ENCODE peak calls at places on chromosomes 16 and 17, in five cellular contexts. One of them, this sample, is unnamed.

GRCh38 chr17:50918933-50919296 is 52.8 kb upstream of the TOB1 start:
- DNase-seq in lower leg skin: no peak
- DNase-seq in stimulated activated CD8-positive, alpha-beta memory T cell treated with anti-CD3 and anti-CD28 coated beads, Interleukin-4, amount 100 ng/mL, for 48 hours: peak
- DNase-seq in mucosa of descending colon: peak
- DNase-seq in midbrain: peak
- DNase-seq in this sample: no peak

GRCh38 chr16:87305505-87306391 is 11.4 kb downstream of the C16orf95 start:
- DNase-seq in lower leg skin: no peak
- DNase-seq in stimulated activated CD8-positive, alpha-beta memory T cell treated with anti-CD3 and anti-CD28 coated beads, Interleukin-4, amount 100 ng/mL, for 48 hours: no peak
- DNase-seq in mucosa of descending colon: no peak
- DNase-seq in midbrain: no peak
- DNase-seq in this sample: no peak

GRCh38 chr16:28837672-28838557 is 8.2 kb downstream of the TUFM start:
- DNase-seq in lower leg skin: no peak
- DNase-seq in stimulated activated CD8-positive, alpha-beta memory T cell treated with anti-CD3 and anti-CD28 coated beads, Interleukin-4, amount 100 ng/mL, for 48 hours: no peak
- DNase-seq in mucosa of descending colon: no peak
- DNase-seq in midbrain: no peak
- DNase-seq in this sample: no peak

GRCh38 chr17:48254896-48255295 is 147.3 kb downstream of the SNX11 start:
- DNase-seq in lower leg skin: no peak
- DNase-seq in stimulated activated CD8-positive, alpha-beta memory T cell treated with anti-CD3 and anti-CD28 coated beads, Interleukin-4, amount 100 ng/mL, for 48 hours: no peak
- DNase-seq in mucosa of descending colon: no peak
- DNase-seq in midbrain: no peak
- DNase-seq in this sample: no peak

GRCh38 chr17:68776451-68776850 is 175.3 kb upstream of the FAM20A start:
- DNase-seq in lower leg skin: no peak
- DNase-seq in stimulated activated CD8-positive, alpha-beta memory T cell treated with anti-CD3 and anti-CD28 coated beads, Interleukin-4, amount 100 ng/mL, for 48 hours: no peak
- DNase-seq in mucosa of descending colon: no peak
- DNase-seq in midbrain: no peak
- DNase-seq in this sample: no peak

GRCh38 chr16:3596101-3596861 is 15.1 kb downstream of the SLX4 start:
- DNase-seq in lower leg skin: no peak
- DNase-seq in stimulated activated CD8-positive, alpha-beta memory T cell treated with anti-CD3 and anti-CD28 coated beads, Interleukin-4, amount 100 ng/mL, for 48 hours: no peak
- DNase-seq in mucosa of descending colon: no peak
- DNase-seq in midbrain: no peak
- DNase-seq in this sample: no peak

GRCh38 chr17:62994931-62995330 is 28.9 kb downstream of the TANC2 start:
- DNase-seq in lower leg skin: no peak
- DNase-seq in stimulated activated CD8-positive, alpha-beta memory T cell treated with anti-CD3 and anti-CD28 coated beads, Interleukin-4, amount 100 ng/mL, for 48 hours: no peak
- DNase-seq in mucosa of descending colon: no peak
- DNase-seq in midbrain: no peak
- DNase-seq in this sample: no peak

GRCh38 chr16:84540194-84540593 is 35.7 kb upstream of the MEAK7 start:
- DNase-seq in lower leg skin: no peak
- DNase-seq in stimulated activated CD8-positive, alpha-beta memory T cell treated with anti-CD3 and anti-CD28 coated beads, Interleukin-4, amount 100 ng/mL, for 48 hours: no peak
- DNase-seq in mucosa of descending colon: no peak
- DNase-seq in midbrain: no peak
- DNase-seq in this sample: no peak

GRCh38 chr16:25256821-25257503 is 683 bp downstream of the ZKSCAN2 start:
- DNase-seq in lower leg skin: peak
- DNase-seq in stimulated activated CD8-positive, alpha-beta memory T cell treated with anti-CD3 and anti-CD28 coated beads, Interleukin-4, amount 100 ng/mL, for 48 hours: peak
- DNase-seq in mucosa of descending colon: no peak
- DNase-seq in midbrain: no peak
- DNase-seq in this sample: no peak

GRCh38 chr17:17354560-17355357 is 51.6 kb downstream of the NT5M start:
- DNase-seq in lower leg skin: peak
- DNase-seq in stimulated activated CD8-positive, alpha-beta memory T cell treated with anti-CD3 and anti-CD28 coated beads, Interleukin-4, amount 100 ng/mL, for 48 hours: peak
- DNase-seq in mucosa of descending colon: peak
- DNase-seq in midbrain: peak
- DNase-seq in this sample: peak

GRCh38 chr17:56570199-56570598 is 23.3 kb upstream of the NOG start:
- DNase-seq in lower leg skin: no peak
- DNase-seq in stimulated activated CD8-positive, alpha-beta memory T cell treated with anti-CD3 and anti-CD28 coated beads, Interleukin-4, amount 100 ng/mL, for 48 hours: no peak
- DNase-seq in mucosa of descending colon: no peak
- DNase-seq in midbrain: no peak
- DNase-seq in this sample: no peak